ENCODE peak calls at places on chromosomes 2 and 18, in ten cellular contexts. F, Q, S, T, U, L, A, I, H and Y are unnamed samples.
A peak's percentile ranks its signal among the peaks of the same experiment; 100 is the strongest.

GRCh38 chr18:24111936-24112335 is 26.9 kb upstream of the CABYR start:
- DNase-seq in F (no peak), Q (no peak), S (no peak), T (no peak), U (no peak), L (no peak), A (no peak), I (no peak), H (no peak), Y (peak; percentile 62)

GRCh38 chr2:42141687-42142475 is 27.3 kb upstream of the EML4 start:
- DNase-seq in F (no peak), Q (no peak), S (peak; percentile 94), T (peak; percentile 59), U (no peak), L (peak; percentile 95), A (no peak), I (no peak), H (no peak), Y (no peak)

GRCh38 chr2:46829240-46829970 is 86.2 kb downstream of the MCFD2 start:
- DNase-seq in F (no peak), Q (no peak), S (no peak), T (no peak), U (no peak), L (no peak), A (peak; percentile 38), I (no peak), H (no peak), Y (no peak)

GRCh38 chr18:48750485-48751175 is 200.1 kb downstream of the SMAD7 start:
- DNase-seq in F (no peak), Q (no peak), S (no peak), T (no peak), U (no peak), L (no peak), A (peak; percentile 59), I (no peak), H (no peak), Y (no peak)

GRCh38 chr2:145094353-145094752 is 574.4 kb upstream of the ZEB2 start:
- DNase-seq in F (no peak), Q (no peak), S (peak; percentile 30), T (no peak), U (no peak), L (no peak), A (no peak), I (no peak), H (no peak), Y (no peak)

GRCh38 chr2:159617651-159618050 is 1.3 kb upstream of the BAZ2B start:
- DNase-seq in F (no peak), Q (no peak), S (peak; percentile 22), T (no peak), U (no peak), L (peak; percentile 43), A (no peak), I (no peak), H (no peak), Y (no peak)

GRCh38 chr2:239804161-239805042 is 220.7 kb downstream of the NDUFA10 start:
- DNase-seq in F (no peak), Q (peak; percentile 89), S (no peak), T (no peak), U (peak; percentile 45), L (no peak), A (no peak), I (no peak), H (no peak), Y (no peak)

GRCh38 chr2:106191511-106192016 is 2.5 kb downstream of the UXS1 start:
- DNase-seq in F (no peak), Q (no peak), S (no peak), T (no peak), U (no peak), L (no peak), A (no peak), I (no peak), H (no peak), Y (no peak)

GRCh38 chr2:177727577-177728351 is 335.2 kb downstream of the AGPS start:
- DNase-seq in F (no peak), Q (no peak), S (no peak), T (no peak), U (no peak), L (no peak), A (no peak), I (no peak), H (no peak), Y (no peak)

GRCh38 chr2:141187063-141187429 is 943.8 kb downstream of the LRP1B start:
- DNase-seq in F (no peak), Q (no peak), S (no peak), T (no peak), U (no peak), L (peak; percentile 25), A (no peak), I (no peak), H (no peak), Y (no peak)

GRCh38 chr2:44821500-44821899 is 120.0 kb upstream of the SIX3 start:
- DNase-seq in F (no peak), Q (no peak), S (no peak), T (no peak), U (no peak), L (no peak), A (no peak), I (no peak), H (no peak), Y (no peak)

GRCh38 chr2:226658555-226658954 is 141.1 kb downstream of the IRS1 start:
- DNase-seq in F (no peak), Q (no peak), S (no peak), T (no peak), U (no peak), L (no peak), A (no peak), I (no peak), H (peak; percentile 66), Y (no peak)

GRCh38 chr2:108594132-108594981 is 60.1 kb downstream of the LIMS1 start:
- DNase-seq in F (no peak), Q (no peak), S (peak; percentile 96), T (no peak), U (no peak), L (peak; percentile 79), A (no peak), I (peak; percentile 76), H (peak; percentile 94), Y (no peak)

GRCh38 chr18:47560693-47561092 is 309.2 kb upstream of the SKOR2 start:
- DNase-seq in F (no peak), Q (no peak), S (no peak), T (no peak), U (no peak), L (no peak), A (no peak), I (no peak), H (no peak), Y (no peak)
- TF ChIP-seq CTCF in F (no peak), Q (no peak), S (no peak), T (no peak), U (no peak), L (no peak), A (no peak), I (no peak), H (no peak), Y (no peak)

DNA sequence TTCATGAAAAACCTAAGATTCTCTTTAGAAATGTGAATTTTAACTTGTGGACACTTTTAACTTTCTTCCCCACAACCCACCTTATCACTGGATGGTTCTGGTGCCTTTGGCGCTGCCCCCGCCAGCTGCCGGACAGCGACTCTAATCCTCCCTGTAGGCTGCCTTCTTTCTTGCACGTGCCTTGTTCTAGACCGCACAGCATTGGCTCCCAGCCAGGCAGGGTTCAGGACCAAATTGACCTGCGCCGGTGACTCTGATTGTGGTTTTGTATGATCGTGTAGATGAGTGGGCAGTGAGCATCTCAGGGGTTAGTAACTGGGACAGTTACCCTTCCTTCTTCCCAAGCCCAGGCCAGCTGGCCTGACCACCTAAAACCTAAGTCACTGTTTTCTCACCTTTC is 106.8 kb downstream of the ASAP2 start:
- DNase-seq in F (no peak), Q (no peak), S (peak; percentile 55), T (no peak), U (no peak), L (peak; percentile 22), A (no peak), I (no peak), H (no peak), Y (no peak)
- TF ChIP-seq CTCF in F (no peak), Q (no peak), S (no peak), T (no peak), U (no peak), L (no peak), A (no peak), I (no peak), H (no peak), Y (no peak)

GRCh38 chr2:237027712-237028029 is 58.0 kb upstream of the COPS8 start:
- DNase-seq in F (no peak), Q (no peak), S (no peak), T (no peak), U (no peak), L (no peak), A (no peak), I (no peak), H (no peak), Y (no peak)

GRCh38 chr2:237024255-237024654 is 61.4 kb upstream of the COPS8 start:
- DNase-seq in F (no peak), Q (no peak), S (no peak), T (no peak), U (no peak), L (no peak), A (no peak), I (no peak), H (no peak), Y (no peak)

GRCh38 chr2:237030382-237030781 is 55.3 kb upstream of the COPS8 start:
- DNase-seq in F (no peak), Q (no peak), S (no peak), T (no peak), U (no peak), L (no peak), A (no peak), I (no peak), H (no peak), Y (no peak)

GRCh38 chr2:237025090-237025865 is 60.4 kb upstream of the COPS8 start:
- DNase-seq in F (no peak), Q (no peak), S (peak; percentile 84), T (peak; percentile 68), U (no peak), L (peak; percentile 92), A (no peak), I (no peak), H (peak; percentile 80), Y (no peak)

DNA sequence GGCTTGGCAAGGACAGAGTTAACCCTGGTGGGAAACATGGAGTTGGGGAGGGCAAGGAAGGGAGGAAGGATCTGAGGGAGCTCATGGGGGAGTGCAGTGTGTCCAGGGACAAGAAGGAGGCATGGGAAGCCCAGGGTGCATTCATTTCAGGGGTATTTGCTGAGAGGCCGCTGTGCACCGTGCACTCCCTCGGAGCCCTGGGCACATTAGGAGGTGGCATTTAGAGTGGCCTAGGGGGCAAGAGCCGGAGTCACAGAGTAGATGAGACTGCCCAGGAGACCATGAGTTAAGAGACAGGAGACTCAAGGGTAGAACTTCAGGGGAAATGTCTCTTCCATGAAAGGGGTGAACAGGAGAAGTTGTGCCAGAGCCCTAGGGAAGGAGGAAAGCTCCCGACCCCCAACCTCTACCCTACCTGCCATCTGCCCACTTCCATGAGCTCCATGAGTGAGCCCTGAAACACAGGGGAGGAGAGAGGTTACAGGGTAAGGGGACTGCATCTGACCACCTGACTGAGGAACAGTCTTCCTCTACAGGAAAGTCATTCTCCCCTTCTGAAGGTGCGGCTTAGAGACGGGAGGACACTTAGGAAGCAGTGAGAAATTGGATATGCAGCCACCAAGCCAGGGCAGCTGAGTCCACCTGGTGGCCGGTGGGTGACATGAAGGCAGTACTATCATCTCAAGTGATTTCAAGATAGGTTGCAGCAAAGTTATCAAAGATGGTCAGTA is 58.5 kb upstream of the COPS8 start:
- DNase-seq in F (peak; percentile 62), Q (no peak), S (peak; percentile 71), T (peak; percentile 59), U (peak; percentile 74), L (peak; percentile 77), A (no peak), I (peak; percentile 52), H (peak; percentile 38), Y (no peak)
- TF ChIP-seq CTCF in F (peak; percentile 92), Q (peak; percentile 87), S (peak; percentile 78), T (peak; percentile 87), U (peak; percentile 93), L (peak; percentile 69), A (peak; percentile 93), I (peak; percentile 71), H (peak; percentile 94), Y (peak; percentile 75)

GRCh38 chr2:96413067-96413722 is 77.6 kb downstream of the NCAPH start:
- DNase-seq in F (no peak), Q (no peak), S (peak; percentile 10), T (no peak), U (no peak), L (peak; percentile 5), A (no peak), I (no peak), H (no peak), Y (no peak)
- TF ChIP-seq CTCF in F (no peak), Q (no peak), S (no peak), T (no peak), U (no peak), L (no peak), A (no peak), I (no peak), H (no peak), Y (no peak)